ENCODE peak calls at places on chromosomes 13 and 19, in five cellular contexts. Y is NCI-H1417; S is central memory CD8-positive, alpha-beta T cell; H is H9; R is activated T-cell treated with anti-CD3 and anti-CD28 coated beads, Interleukin-2, amount 50 U/mL, for 48 hours. B is an unnamed sample.

GRCh38 chr13:24224232-24224680 is 63.7 kb downstream of the SPATA13 start:
- DNase-seq in Y (no peak), S (no peak), H (no peak), R (no peak), B (no peak)

GRCh38 chr13:111202745-111203144 is 87.6 kb downstream of the ARHGEF7 start:
- DNase-seq in Y (no peak), S (no peak), H (no peak), R (no peak), B (peak)

GRCh38 chr19:11479470-11480080 is 1.3 kb downstream of the ELAVL3 start:
- DNase-seq in Y (peak), S (no peak), H (peak), R (peak), B (peak)

GRCh38 chr13:30111810-30112209 is 195.5 kb downstream of the KATNAL1 start:
- DNase-seq in Y (no peak), S (no peak), H (peak), R (peak), B (no peak)

GRCh38 chr13:56335775-56336174 is 804.9 kb upstream of the PRR20A start:
- DNase-seq in Y (no peak), S (no peak), H (no peak), R (no peak), B (no peak)

GRCh38 chr13:113579686-113580085 is 4.9 kb upstream of the TFDP1 start:
- DNase-seq in Y (no peak), S (no peak), H (no peak), R (peak), B (no peak)

GRCh38 chr13:76853481-76853880 is 32.7 kb downstream of the KCTD12 start:
- DNase-seq in Y (no peak), S (no peak), H (no peak), R (no peak), B (no peak)

GRCh38 chr19:3821857-3822364 is 35.7 kb upstream of the MATK start:
- DNase-seq in Y (peak), S (peak), H (peak), R (peak), B (peak)

GRCh38 chr19:5595129-5595528 is 27.4 kb upstream of the TINCR start:
- DNase-seq in Y (no peak), S (no peak), H (no peak), R (no peak), B (no peak)

GRCh38 chr19:30309983-30310805 is 62.0 kb upstream of the ZNF536 start:
- DNase-seq in Y (no peak), S (no peak), H (no peak), R (no peak), B (no peak)

GRCh38 chr13:96551540-96551939 is 442.7 kb downstream of the OXGR1 start:
- DNase-seq in Y (peak), S (no peak), H (no peak), R (no peak), B (no peak)

GRCh38 chr19:53598361-53598760 is 33.4 kb upstream of the DPRX start:
- DNase-seq in Y (no peak), S (no peak), H (no peak), R (no peak), B (no peak)

GRCh38 chr13:74434782-74435181 is 300.6 kb upstream of the KLF12 start:
- DNase-seq in Y (no peak), S (no peak), H (no peak), R (no peak), B (no peak)

GRCh38 chr19:43966079-43966694 is 15.2 kb downstream of the ZNF221 start:
- DNase-seq in Y (no peak), S (no peak), H (no peak), R (no peak), B (no peak)

GRCh38 chr19:18895038-18895827 is 725 bp downstream of the CERS1 start:
- DNase-seq in Y (peak), S (no peak), H (peak), R (peak), B (peak)

GRCh38 chr13:66492479-66492878 is 737.7 kb downstream of the PCDH9 start:
- DNase-seq in Y (peak), S (no peak), H (peak), R (no peak), B (no peak)

GRCh38 chr13:35343417-35343816 is 133.1 kb downstream of the MAB21L1 start:
- DNase-seq in Y (no peak), S (no peak), H (no peak), R (no peak), B (no peak)

GRCh38 chr19:53091413-53091812 is 11.8 kb downstream of the ZNF160 start:
- DNase-seq in Y (no peak), S (no peak), H (peak), R (no peak), B (no peak)

GRCh38 chr19:7391218-7391670 is 42.5 kb downstream of the ARHGEF18 start:
- DNase-seq in Y (no peak), S (no peak), H (no peak), R (no peak), B (no peak)

GRCh38 chr13:57624565-57625435 is 6.7 kb upstream of the PCDH17 start:
- DNase-seq in Y (peak), S (no peak), H (peak), R (no peak), B (peak)

GRCh38 chr13:43054803-43055802 is 31.7 kb downstream of the DNAJC15 start:
- DNase-seq in Y (no peak), S (peak), H (peak), R (peak), B (no peak)

GRCh38 chr13:36418022-36418805 is 14.1 kb upstream of the CCNA1 start:
- DNase-seq in Y (peak), S (no peak), H (no peak), R (peak), B (no peak)

GRCh38 chr13:69108486-69108885 is 999.1 kb upstream of the ATXN8OS start:
- DNase-seq in Y (no peak), S (no peak), H (no peak), R (no peak), B (no peak)

GRCh38 chr13:100954430-100955361 is 280.1 kb upstream of the TMTC4 start:
- DNase-seq in Y (peak), S (no peak), H (no peak), R (no peak), B (no peak)

GRCh38 chr19:11204943-11205349 is 7.6 kb upstream of the KANK2 start:
- DNase-seq in Y (no peak), S (no peak), H (no peak), R (no peak), B (peak)

GRCh38 chr13:26785845-26786630 is 25.5 kb upstream of the GPR12 start:
- DNase-seq in Y (peak), S (peak), H (peak), R (peak), B (no peak)

B was measured in GM13977.